ENCODE peak calls at places on chromosome 7, in six cellular contexts. L is GM12878, Q is upper lobe of left lung, B is A549, H is K562, I is HepG2. R is an unnamed sample.

GRCh38 chr7:64320547-64321495 is 7.1 kb downstream of the ZNF736 start:
- ATAC-seq in L (peak), Q (no peak), B (no peak), H (peak), I (no peak), R (no peak)

GRCh38 chr7:25632616-25633015 is 404.3 kb upstream of the NPVF start:
- ATAC-seq in L (no peak), Q (no peak), B (no peak), H (no peak), I (no peak), R (no peak)

GRCh38 chr7:116228241-116228640 is 17.9 kb downstream of the TES start:
- ATAC-seq in L (no peak), Q (peak), B (no peak), H (no peak), I (no peak), R (no peak)

GRCh38 chr7:144534196-144534595 is 130.7 kb upstream of the NOBOX start:
- ATAC-seq in L (no peak), Q (no peak), B (no peak), H (no peak), I (no peak), R (no peak)

GRCh38 chr7:51034531-51035264 is 252.0 kb upstream of the GRB10 start:
- ATAC-seq in L (no peak), Q (no peak), B (peak), H (no peak), I (no peak), R (no peak)

GRCh38 chr7:5420108-5420840 is 3.4 kb downstream of the TNRC18 start:
- ATAC-seq in L (peak), Q (peak), B (no peak), H (no peak), I (no peak), R (no peak)

GRCh38 chr7:29421010-29421956 is 142.4 kb upstream of the PRR15 start:
- ATAC-seq in L (no peak), Q (no peak), B (no peak), H (no peak), I (no peak), R (no peak)

GRCh38 chr7:80775481-80775880 is 137.0 kb downstream of the CD36 start:
- ATAC-seq in L (no peak), Q (no peak), B (no peak), H (no peak), I (no peak), R (no peak)

GRCh38 chr7:66638309-66639099 is 9.8 kb downstream of the KCTD7 start:
- ATAC-seq in L (no peak), Q (no peak), B (no peak), H (no peak), I (no peak), R (no peak)

GRCh38 chr7:143416565-143417149 is 8.0 kb upstream of the EPHA1 start:
- ATAC-seq in L (peak), Q (peak), B (no peak), H (peak), I (peak), R (peak)

GRCh38 chr7:12737364-12737763 is 49.9 kb downstream of the ARL4A start:
- ATAC-seq in L (no peak), Q (no peak), B (no peak), H (no peak), I (no peak), R (no peak)

GRCh38 chr7:15864260-15864991 is 177.9 kb upstream of the MEOX2 start:
- ATAC-seq in L (no peak), Q (no peak), B (no peak), H (no peak), I (no peak), R (no peak)

GRCh38 chr7:26007510-26007909 is 144.5 kb upstream of the NFE2L3 start:
- ATAC-seq in L (no peak), Q (no peak), B (no peak), H (no peak), I (no peak), R (no peak)

GRCh38 chr7:21011153-21011552 is 224.5 kb upstream of the SP8 start:
- ATAC-seq in L (no peak), Q (no peak), B (no peak), H (no peak), I (no peak), R (no peak)

GRCh38 chr7:130113887-130114286 is 43.6 kb downstream of the KLHDC10 start:
- ATAC-seq in L (peak), Q (no peak), B (no peak), H (no peak), I (peak), R (no peak)

GRCh38 chr7:13742719-13743640 is 246.5 kb downstream of the ETV1 start:
- ATAC-seq in L (peak), Q (peak), B (no peak), H (peak), I (no peak), R (no peak)

GRCh38 chr7:124857672-124858235 is 71.9 kb downstream of the POT1 start:
- ATAC-seq in L (no peak), Q (no peak), B (peak), H (peak), I (no peak), R (no peak)

GRCh38 chr7:84757756-84758155 is 429.1 kb downstream of the SEMA3D start:
- ATAC-seq in L (no peak), Q (no peak), B (no peak), H (no peak), I (no peak), R (no peak)

GRCh38 chr7:127815631-127816145 is 163.7 kb downstream of the SND1 start:
- ATAC-seq in L (no peak), Q (no peak), B (no peak), H (no peak), I (no peak), R (no peak)

GRCh38 chr7:76193478-76193877 is 8.2 kb upstream of the SRRM3 start:
- ATAC-seq in L (no peak), Q (no peak), B (peak), H (no peak), I (no peak), R (peak)

GRCh38 chr7:44240983-44241510 is 40.3 kb downstream of the YKT6 start:
- ATAC-seq in L (peak), Q (peak), B (peak), H (peak), I (peak), R (peak)

GRCh38 chr7:25675789-25676474 is 447.6 kb upstream of the NPVF start:
- ATAC-seq in L (no peak), Q (no peak), B (no peak), H (no peak), I (no peak), R (no peak)

GRCh38 chr7:121069346-121070100 is 81.0 kb downstream of the CPED1 start:
- ATAC-seq in L (no peak), Q (no peak), B (no peak), H (peak), I (no peak), R (peak)

GRCh38 chr7:37349979-37350590 is 98.6 kb downstream of the ELMO1 start:
- ATAC-seq in L (peak), Q (no peak), B (no peak), H (no peak), I (no peak), R (no peak)

GRCh38 chr7:139340808-139341057 is 404 bp upstream of the FMC1 start:
- ATAC-seq in L (no peak), Q (no peak), B (no peak), H (no peak), I (no peak), R (peak)

GRCh38 chr7:44145419-44145968 is 4.4 kb upstream of the MYL7 start:
- ATAC-seq in L (no peak), Q (peak), B (no peak), H (no peak), I (no peak), R (peak)

GRCh38 chr7:126723966-126724544 is 528.7 kb downstream of the GRM8 start:
- ATAC-seq in L (no peak), Q (no peak), B (no peak), H (no peak), I (no peak), R (no peak)

GRCh38 chr7:44973610-44974401 is 5.0 kb downstream of the MYO1G start:
- ATAC-seq in L (peak), Q (peak), B (peak), H (peak), I (peak), R (no peak)

GRCh38 chr7:124712017-124712416 is 53.6 kb downstream of the GPR37 start:
- ATAC-seq in L (no peak), Q (no peak), B (no peak), H (no peak), I (no peak), R (no peak)

GRCh38 chr7:47266131-47266706 is 315.7 kb downstream of the TNS3 start:
- ATAC-seq in L (peak), Q (peak), B (peak), H (peak), I (peak), R (peak)

GRCh38 chr7:146185844-146186243 is 69.2 kb downstream of the CNTNAP2 start:
- ATAC-seq in L (no peak), Q (no peak), B (no peak), H (no peak), I (no peak), R (no peak)

GRCh38 chr7:31027161-31027965 is 24.7 kb upstream of the ADCYAP1R1 start:
- ATAC-seq in L (peak), Q (peak), B (no peak), H (peak), I (peak), R (peak)
- TF ChIP-seq EP300 in L (no peak), Q (no peak), B (no peak), H (no peak), I (no peak), R (no peak)

GRCh38 chr7:99314504-99314903 is 11.2 kb upstream of the ARPC1A start:
- ATAC-seq in L (peak), Q (no peak), B (peak), H (no peak), I (no peak), R (no peak)
- TF ChIP-seq CTCF in L (peak), Q (no peak), B (no peak), H (no peak), I (peak), R (no peak)

GRCh38 chr7:96040250-96040772 is 268.0 kb downstream of the DYNC1I1 start:
- ATAC-seq in L (no peak), Q (no peak), B (no peak), H (no peak), I (no peak), R (no peak)

GRCh38 chr7:96034940-96035727 is 262.8 kb downstream of the DYNC1I1 start:
- ATAC-seq in L (no peak), Q (no peak), B (no peak), H (no peak), I (no peak), R (no peak)
- TF ChIP-seq EP300 in L (no peak), Q (no peak), B (no peak), H (no peak), I (no peak), R (no peak)

GRCh38 chr7:111324228-111324627 is 233.3 kb downstream of the LRRN3 start:
- ATAC-seq in L (peak), Q (no peak), B (no peak), H (no peak), I (no peak), R (no peak)

GRCh38 chr7:111333010-111333409 is 229.3 kb downstream of the IMMP2L start:
- ATAC-seq in L (no peak), Q (no peak), B (no peak), H (no peak), I (no peak), R (no peak)

GRCh38 chr7:111330235-111330523 is 232.1 kb downstream of the IMMP2L start:
- ATAC-seq in L (no peak), Q (no peak), B (no peak), H (no peak), I (no peak), R (no peak)

GRCh38 chr7:111329367-111330234 is 232.7 kb downstream of the IMMP2L start:
- ATAC-seq in L (peak), Q (no peak), B (no peak), H (peak), I (no peak), R (no peak)
- TF ChIP-seq CTCF in L (no peak), Q (no peak), B (peak), H (peak), I (no peak), R (no peak)

GRCh38 chr7:142194201-142194600 is 63.7 kb downstream of the PRSS58 start:
- ATAC-seq in L (no peak), Q (no peak), B (no peak), H (no peak), I (no peak), R (no peak)

GRCh38 chr7:142188159-142188558 is 69.7 kb downstream of the PRSS58 start:
- ATAC-seq in L (peak), Q (no peak), B (no peak), H (no peak), I (no peak), R (no peak)

GRCh38 chr7:142185069-142185468 is 72.8 kb downstream of the PRSS58 start:
- ATAC-seq in L (no peak), Q (no peak), B (no peak), H (no peak), I (no peak), R (no peak)

GRCh38 chr7:142188846-142189245 is 69.0 kb downstream of the PRSS58 start:
- ATAC-seq in L (no peak), Q (no peak), B (no peak), H (no peak), I (no peak), R (no peak)
- TF ChIP-seq EP300 in L (no peak), Q (no peak), B (no peak), H (no peak), I (no peak), R (no peak)

GRCh38 chr7:78315119-78315518 is 516.5 kb downstream of the PHTF2 start:
- ATAC-seq in L (no peak), Q (no peak), B (no peak), H (no peak), I (no peak), R (no peak)
- TF ChIP-seq CTCF in L (no peak), Q (no peak), B (no peak), H (no peak), I (no peak), R (no peak)

GRCh38 chr7:196778-197321 is 4.5 kb downstream of the FAM20C start:
- ATAC-seq in L (no peak), Q (no peak), B (no peak), H (no peak), I (no peak), R (no peak)

GRCh38 chr7:197413-198335 is 5.3 kb downstream of the FAM20C start:
- ATAC-seq in L (no peak), Q (no peak), B (no peak), H (no peak), I (peak), R (no peak)

GRCh38 chr7:200704-201103 is 8.3 kb downstream of the FAM20C start:
- ATAC-seq in L (no peak), Q (no peak), B (no peak), H (no peak), I (no peak), R (no peak)

GRCh38 chr7:199465-200249 is 7.3 kb downstream of the FAM20C start:
- ATAC-seq in L (no peak), Q (no peak), B (no peak), H (no peak), I (peak), R (no peak)

GRCh38 chr7:200290-200689 is 7.9 kb downstream of the FAM20C start:
- ATAC-seq in L (no peak), Q (no peak), B (no peak), H (peak), I (no peak), R (no peak)
- TF ChIP-seq EP300 in L (no peak), Q (no peak), B (no peak), H (no peak), I (no peak), R (no peak)

DNA sequence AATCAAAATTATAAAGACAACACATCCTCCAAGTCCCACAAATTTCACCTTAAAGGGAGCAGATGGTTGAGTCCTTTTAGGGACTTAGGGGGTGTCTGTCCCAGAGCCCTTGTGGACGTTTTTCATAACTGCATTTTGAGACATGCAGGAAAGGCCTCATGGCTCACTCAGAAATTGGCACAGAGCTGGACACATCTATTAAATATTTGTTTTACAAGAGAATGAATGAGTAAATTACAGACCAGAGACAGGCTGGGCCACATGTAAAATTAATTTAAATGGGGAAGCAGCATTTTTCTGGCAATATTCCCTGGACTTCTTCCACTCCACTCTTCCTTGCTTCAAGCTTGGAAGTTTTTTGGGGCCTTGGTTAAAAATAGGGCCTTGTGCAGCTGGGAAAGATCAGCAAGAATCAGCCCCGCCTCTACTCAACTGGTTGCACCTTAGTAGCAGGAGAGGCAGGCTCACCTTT is 20.0 kb downstream of the LAMB1 start:
- ATAC-seq in L (peak), Q (no peak), B (peak), H (peak), I (peak), R (peak)
- TF ChIP-seq CTCF in L (no peak), Q (no peak), B (no peak), H (peak), I (no peak), R (peak)

R was measured in gastroesophageal sphincter.